ENCODE peak calls at places on chromosomes 7 and 10, in four cellular contexts. T, B, H and D are unnamed samples. For H3K4me1, the result is how much of the 10 kb centered on the place peaks cover.

GRCh38 chr10:15113766-15114165 is 16.6 kb downstream of the RPP38 start:
- DNase-seq in T (peak), B (no peak), H (no peak), D (no peak)

GRCh38 chr10:124174673-124175645 is 81.6 kb upstream of the CHST15 start:
- DNase-seq in T (no peak), B (no peak), H (no peak), D (no peak)

GRCh38 chr7:124566576-124566975 is 199.0 kb downstream of the GPR37 start:
- DNase-seq in T (no peak), B (no peak), H (no peak), D (no peak)

GRCh38 chr10:101512741-101513140 is 75.3 kb downstream of the POLL start:
- DNase-seq in T (peak), B (no peak), H (no peak), D (no peak)

GRCh38 chr10:86979977-86980448 is 11.7 kb downstream of the ADIRF start:
- DNase-seq in T (peak), B (no peak), H (peak), D (no peak)

GRCh38 chr7:129308047-129308446 is 83.2 kb downstream of the AHCYL2 start:
- DNase-seq in T (peak), B (no peak), H (peak), D (no peak)

GRCh38 chr10:13839430-13839986 is 252.7 kb downstream of the PRPF18 start:
- DNase-seq in T (peak), B (no peak), H (peak), D (no peak)

GRCh38 chr10:50807851-50808776 is 68.4 kb downstream of the ASAH2B start:
- DNase-seq in T (peak), B (no peak), H (no peak), D (no peak)

GRCh38 chr7:13091974-13092707 is 404.7 kb downstream of the ARL4A start:
- DNase-seq in T (no peak), B (no peak), H (no peak), D (no peak)

GRCh38 chr10:75469018-75469616 is 37.7 kb downstream of the LRMDA start:
- DNase-seq in T (peak), B (no peak), H (no peak), D (peak)
- H3K27ac ChIP-seq in T (peak), B (no peak), H (no peak), D (peak)

GRCh38 chr7:116873619-116874018 is 11.2 kb downstream of the CAPZA2 start:
- DNase-seq in T (no peak), B (no peak), H (no peak), D (no peak)

GRCh38 chr7:116872026-116872425 is 9.6 kb downstream of the CAPZA2 start:
- DNase-seq in T (peak), B (no peak), H (no peak), D (no peak)

GRCh38 chr7:116876664-116877442 is 14.5 kb downstream of the CAPZA2 start:
- DNase-seq in T (no peak), B (no peak), H (peak), D (peak)

GRCh38 chr7:116877443-116878217 is 15.2 kb downstream of the CAPZA2 start:
- DNase-seq in T (no peak), B (no peak), H (no peak), D (no peak)
- H3K4me1 ChIP-seq in T (under half), B (under half), H (half or more), D (half or more)

GRCh38 chr10:118844731-118845573 is 90.2 kb upstream of the CACUL1 start:
- DNase-seq in T (no peak), B (no peak), H (no peak), D (no peak)
- H3K27ac ChIP-seq in T (no peak), B (no peak), H (no peak), D (no peak)

GRCh38 chr7:14432936-14433335 is 443.5 kb upstream of the ETV1 start:
- DNase-seq in T (no peak), B (no peak), H (no peak), D (no peak)

GRCh38 chr7:14430921-14431320 is 441.5 kb upstream of the ETV1 start:
- DNase-seq in T (no peak), B (no peak), H (no peak), D (no peak)

GRCh38 chr7:14436878-14437277 is 447.4 kb upstream of the ETV1 start:
- DNase-seq in T (no peak), B (no peak), H (no peak), D (no peak)
- H3K4me1 ChIP-seq in T (under half), B (under half), H (under half), D (under half)

GRCh38 chr10:114523876-114524275 is 119.6 kb upstream of the AFAP1L2 start:
- DNase-seq in T (no peak), B (no peak), H (no peak), D (no peak)
- H3K27ac ChIP-seq in T (no peak), B (peak), H (no peak), D (no peak)

GRCh38 chr10:126225672-126226007 is 162.6 kb downstream of the ADAM12 start:
- DNase-seq in T (no peak), B (no peak), H (no peak), D (no peak)

GRCh38 chr10:126223512-126224067 is 164.7 kb downstream of the ADAM12 start:
- DNase-seq in T (no peak), B (no peak), H (no peak), D (no peak)

GRCh38 chr10:126226988-126227761 is 161.1 kb downstream of the ADAM12 start:
- DNase-seq in T (no peak), B (no peak), H (no peak), D (no peak)

GRCh38 chr10:126226205-126226604 is 162.1 kb downstream of the ADAM12 start:
- DNase-seq in T (no peak), B (no peak), H (no peak), D (no peak)

GRCh38 chr10:126224967-126225671 is 163.2 kb downstream of the ADAM12 start:
- DNase-seq in T (no peak), B (no peak), H (no peak), D (no peak)
- H3K4me1 ChIP-seq in T (under half), B (under half), H (under half), D (under half)

DNA sequence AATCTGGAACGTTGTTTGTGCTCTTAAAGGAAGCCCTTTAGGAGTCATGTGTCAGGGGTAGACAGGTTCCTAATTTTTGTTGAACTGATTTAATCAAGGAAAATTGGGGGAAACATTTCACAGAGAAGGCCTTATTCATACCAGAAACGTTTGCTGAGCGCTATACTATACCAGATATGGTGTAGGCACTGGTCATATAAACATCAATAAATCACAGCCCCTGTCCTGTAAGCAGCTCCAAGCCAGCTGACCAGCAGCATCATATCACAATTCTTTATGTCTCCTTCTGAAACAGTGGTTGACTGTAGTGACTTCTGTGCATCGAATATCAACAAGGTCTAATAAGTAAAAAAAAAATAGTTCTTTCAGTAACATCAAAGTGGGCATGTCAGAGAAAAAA is 1.1 kb downstream of the TMEM178B start:
- DNase-seq in T (no peak), B (no peak), H (no peak), D (no peak)
- H3K27ac ChIP-seq in T (no peak), B (no peak), H (no peak), D (no peak)

GRCh38 chr10:99621454-99622246 is 1.4 kb upstream of the SLC25A28 start:
- DNase-seq in T (peak), B (no peak), H (no peak), D (no peak)

GRCh38 chr10:99623919-99624318 is 3.7 kb upstream of the SLC25A28 start:
- DNase-seq in T (no peak), B (no peak), H (no peak), D (no peak)

GRCh38 chr10:99619851-99620712 is at the start of gene SLC25A28:
- DNase-seq in T (peak), B (peak), H (peak), D (peak)

GRCh38 chr10:99619090-99619800 is 994 bp downstream of the SLC25A28 start:
- DNase-seq in T (peak), B (no peak), H (no peak), D (no peak)

DNA sequence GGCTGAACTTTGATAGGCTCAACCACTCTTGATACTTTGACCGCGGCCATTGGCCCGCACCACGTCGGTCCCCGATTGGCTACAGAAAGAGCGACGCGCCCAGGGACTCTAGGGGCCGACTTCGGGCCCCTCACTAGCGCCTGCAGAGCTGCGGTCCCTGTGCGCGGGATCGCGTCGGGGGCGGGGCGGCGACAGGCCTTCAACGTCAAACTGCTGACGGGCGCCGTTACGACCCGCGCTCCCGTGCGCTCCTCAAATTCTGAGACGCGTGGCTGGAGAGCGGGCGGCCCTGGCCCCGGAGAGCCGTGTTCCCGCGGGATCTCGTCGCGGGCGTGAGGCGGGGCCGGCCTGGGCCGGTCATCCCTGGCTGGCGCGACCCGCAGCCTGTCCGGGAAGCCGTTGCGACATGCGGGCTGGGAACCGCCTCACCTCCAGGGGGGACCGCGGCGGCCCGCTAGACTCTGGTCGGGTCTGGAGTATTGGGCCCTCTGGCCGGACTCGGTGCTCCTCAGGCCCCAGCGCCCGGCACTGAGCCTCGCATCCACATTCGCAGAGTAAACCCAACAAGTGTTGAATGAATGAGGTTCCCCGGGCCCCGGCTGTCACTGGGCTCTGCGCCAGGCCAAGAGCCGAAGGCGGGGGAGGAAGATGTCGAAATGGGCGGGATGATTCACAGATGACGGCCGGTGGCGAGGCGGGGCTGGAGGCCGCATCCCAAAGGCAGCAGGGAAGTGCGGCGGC is 644 bp upstream of the SLC25A28 start:
- DNase-seq in T (peak), B (peak), H (peak), D (peak)
- H3K4me1 ChIP-seq in T (under half), B (under half), H (under half), D (under half)

GRCh38 chr10:96229568-96230030 is 41.8 kb downstream of the BLNK start:
- DNase-seq in T (peak), B (peak), H (peak), D (peak)

GRCh38 chr10:96225119-96225518 is 46.2 kb downstream of the BLNK start:
- DNase-seq in T (no peak), B (no peak), H (no peak), D (no peak)

GRCh38 chr10:96230527-96230926 is 40.8 kb downstream of the BLNK start:
- DNase-seq in T (no peak), B (no peak), H (no peak), D (no peak)

GRCh38 chr10:96227206-96227605 is 44.2 kb downstream of the BLNK start:
- DNase-seq in T (no peak), B (no peak), H (no peak), D (no peak)

DNA sequence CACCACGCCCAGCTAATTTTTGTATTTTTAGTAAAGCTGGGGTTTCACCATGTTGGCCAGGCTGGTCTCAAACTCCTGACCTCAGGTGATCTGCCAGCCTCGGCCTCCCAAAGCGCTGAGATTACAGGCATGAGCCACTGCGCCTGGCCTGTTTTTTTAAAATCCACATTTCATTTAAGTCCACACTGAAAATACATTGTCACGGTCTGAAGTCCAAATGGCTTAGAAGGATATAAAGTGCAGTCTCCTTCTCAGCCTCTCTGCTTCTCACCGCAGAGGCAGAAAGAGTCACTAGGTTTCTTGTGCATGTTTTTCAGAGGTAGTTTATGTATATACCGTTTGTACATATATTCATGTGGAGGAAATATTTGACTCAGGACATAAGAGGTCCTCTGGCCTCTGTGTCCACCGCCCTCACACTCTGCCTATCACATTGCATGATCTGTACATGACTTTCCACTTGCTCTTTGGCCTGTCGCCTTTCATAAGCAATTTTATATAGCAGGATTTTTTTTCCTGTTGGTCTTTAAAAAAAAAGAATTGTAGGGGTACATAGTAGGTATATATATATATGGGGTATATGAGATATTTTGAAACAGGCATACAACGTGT is 42.9 kb downstream of the BLNK start:
- DNase-seq in T (no peak), B (no peak), H (no peak), D (no peak)
- H3K27ac ChIP-seq in T (no peak), B (no peak), H (no peak), D (no peak)